ENCODE peak calls at places on chromosomes 6 and 20, in four cellular contexts. X is NCI-H774, C is AG04450, V is amniotic stem cell. T is an unnamed sample.

GRCh38 chr20:50019466-50020256 is 36.9 kb downstream of the SNAI1 start:
- DNase-seq in C (no peak), X (no peak), V (no peak), T (no peak)

GRCh38 chr6:21199246-21199645 is 394.3 kb upstream of the SOX4 start:
- DNase-seq in C (no peak), V (no peak), X (no peak), T (no peak)

GRCh38 chr6:85714893-85715530 is 72.3 kb upstream of the SYNCRIP start:
- DNase-seq in X (peak; percentile 20), C (no peak), V (no peak), T (no peak)

GRCh38 chr20:5991623-5992441 is 41.4 kb downstream of the MCM8 start:
- DNase-seq in C (no peak), X (no peak), V (no peak), T (no peak)

GRCh38 chr6:3620389-3620788 is 131.1 kb downstream of the PXDC1 start:
- DNase-seq in V (no peak), C (no peak), X (no peak), T (no peak)

GRCh38 chr6:45655630-45656422 is 278.1 kb upstream of the SUPT3H start:
- DNase-seq in X (no peak), V (peak; percentile 90), C (peak; percentile 93), T (peak; percentile 19)

GRCh38 chr6:73081955-73082354 is 143.3 kb downstream of the KHDC1L start:
- DNase-seq in C (no peak), V (no peak), X (no peak), T (no peak)

GRCh38 chr6:32105433-32105832 is 3.7 kb downstream of the TNXB start:
- DNase-seq in X (no peak), V (no peak), C (no peak), T (no peak)

GRCh38 chr6:105209950-105210706 is 30.3 kb upstream of the POPDC3 start:
- DNase-seq in C (peak; percentile 33), V (no peak), X (no peak), T (no peak)

GRCh38 chr20:24918579-24919566 is 30.2 kb upstream of the CST7 start:
- DNase-seq in V (no peak), X (no peak), C (no peak), T (no peak)